ENCODE peak calls at places on chromosomes 6 and 20, in six cellular contexts. M is esophagus muscularis mucosa, L is GM12878, W is stomach, I is GM23338, A is HL-60. G is an unnamed sample.

GRCh38 chr20:20493701-20494100 is 125.8 kb downstream of the INSM1 start:
- DNase-seq in M (no peak), I (no peak), W (no peak), L (no peak), A (no peak), G (no peak)

GRCh38 chr6:44100088-44100550 is 27.1 kb downstream of the MRPL14 start:
- DNase-seq in I (peak), M (no peak), A (no peak), W (peak), L (no peak), G (no peak)

GRCh38 chr6:35543459-35544193 is 30.9 kb upstream of the TULP1 start:
- DNase-seq in A (no peak), I (peak), W (no peak), M (no peak), L (no peak), G (no peak)

GRCh38 chr20:53926428-53927028 is 143.9 kb downstream of the BCAS1 start:
- DNase-seq in L (peak), W (peak), A (peak), I (no peak), M (no peak), G (peak)

GRCh38 chr6:49454787-49455709 is 8.0 kb downstream of the MMUT start:
- DNase-seq in W (no peak), A (no peak), M (no peak), I (no peak), L (no peak), G (no peak)

GRCh38 chr20:61662226-61662945 is 403.3 kb downstream of the TAF4 start:
- DNase-seq in A (no peak), L (no peak), W (no peak), M (no peak), I (peak), G (no peak)

GRCh38 chr6:71965404-71965803 is 79.1 kb downstream of the RIMS1 start:
- DNase-seq in A (no peak), I (peak), M (no peak), L (no peak), W (no peak), G (peak)

GRCh38 chr6:14676977-14677781 is 559.6 kb downstream of the CD83 start:
- DNase-seq in L (no peak), W (no peak), A (no peak), I (peak), M (no peak), G (no peak)

GRCh38 chr20:46970937-46971630 is 76.4 kb downstream of the EYA2 start:
- DNase-seq in L (no peak), A (peak), I (peak), M (no peak), W (no peak), G (no peak)

GRCh38 chr6:106882133-106882532 is 92.4 kb downstream of the CD24 start:
- DNase-seq in A (no peak), I (no peak), L (no peak), M (no peak), W (no peak), G (no peak)

GRCh38 chr20:40339661-40340449 is 349.2 kb downstream of the MAFB start:
- DNase-seq in I (no peak), M (peak), A (peak), L (no peak), W (no peak), G (no peak)

GRCh38 chr20:38134427-38135281 is 30.4 kb downstream of the TGM2 start:
- DNase-seq in L (no peak), W (no peak), M (no peak), I (peak), A (no peak), G (no peak)

GRCh38 chr6:54992789-54993188 is 146.2 kb downstream of the FAM83B start:
- DNase-seq in M (no peak), A (no peak), I (peak), W (no peak), L (no peak), G (no peak)

GRCh38 chr6:951782-952181 is 258.8 kb upstream of the EXOC2 start:
- DNase-seq in W (no peak), L (no peak), A (no peak), M (no peak), I (no peak), G (no peak)

GRCh38 chr6:134288538-134289203 is 29.2 kb downstream of the SGK1 start:
- DNase-seq in W (no peak), I (no peak), M (no peak), L (no peak), A (peak), G (no peak)

GRCh38 chr6:126015869-126016268 is 29.5 kb downstream of the TRMT11 start:
- DNase-seq in W (no peak), M (no peak), A (no peak), I (no peak), L (no peak), G (no peak)

GRCh38 chr6:43455034-43455747 is at the start of gene DLK2:
- DNase-seq in I (peak), M (no peak), W (no peak), L (no peak), A (no peak), G (no peak)

GRCh38 chr20:45911486-45912343 is at the start of gene PLTP:
- DNase-seq in L (no peak), I (peak), W (peak), M (no peak), A (no peak), G (no peak)

GRCh38 chr6:157517601-157518359 is 136.8 kb downstream of the ZDHHC14 start:
- DNase-seq in M (no peak), A (no peak), I (no peak), L (no peak), W (no peak), G (no peak)

GRCh38 chr6:161393839-161394364 is 120.0 kb upstream of the AGPAT4 start:
- DNase-seq in W (no peak), A (peak), M (no peak), L (peak), I (peak), G (peak)

GRCh38 chr20:4156411-4156810 is 141.1 kb upstream of the RNF24 start:
- DNase-seq in L (no peak), I (no peak), M (no peak), A (no peak), W (peak), G (no peak)

GRCh38 chr6:89368107-89368506 is 15.6 kb upstream of the UBE2J1 start:
- DNase-seq in I (peak), L (no peak), M (no peak), W (peak), A (peak), G (no peak)

GRCh38 chr6:72410769-72411168 is 211.1 kb upstream of the KCNQ5 start:
- DNase-seq in W (no peak), A (no peak), I (no peak), L (no peak), M (no peak), G (no peak)

GRCh38 chr6:119343167-119343566 is 6.4 kb downstream of the MAN1A1 start:
- DNase-seq in L (no peak), I (no peak), W (no peak), M (no peak), A (no peak), G (no peak)

GRCh38 chr6:15260099-15260821 is 14.4 kb downstream of the JARID2 start:
- DNase-seq in M (no peak), W (no peak), A (no peak), L (no peak), I (no peak), G (no peak)

GRCh38 chr20:49381558-49382493 is 100.6 kb downstream of the KCNB1 start:
- DNase-seq in A (no peak), L (no peak), I (no peak), W (peak), M (no peak), G (no peak)
- TF ChIP-seq POLR2AphosphoS5 in A (no peak), L (no peak), I (no peak), W (peak), M (peak), G (no peak)

GRCh38 chr20:48711696-48712464 is 115.9 kb downstream of the PREX1 start:
- DNase-seq in W (no peak), L (no peak), A (no peak), I (no peak), M (no peak), G (no peak)
- H3K27ac ChIP-seq in W (no peak), L (peak), A (peak), I (no peak), M (no peak), G (no peak)

DNA sequence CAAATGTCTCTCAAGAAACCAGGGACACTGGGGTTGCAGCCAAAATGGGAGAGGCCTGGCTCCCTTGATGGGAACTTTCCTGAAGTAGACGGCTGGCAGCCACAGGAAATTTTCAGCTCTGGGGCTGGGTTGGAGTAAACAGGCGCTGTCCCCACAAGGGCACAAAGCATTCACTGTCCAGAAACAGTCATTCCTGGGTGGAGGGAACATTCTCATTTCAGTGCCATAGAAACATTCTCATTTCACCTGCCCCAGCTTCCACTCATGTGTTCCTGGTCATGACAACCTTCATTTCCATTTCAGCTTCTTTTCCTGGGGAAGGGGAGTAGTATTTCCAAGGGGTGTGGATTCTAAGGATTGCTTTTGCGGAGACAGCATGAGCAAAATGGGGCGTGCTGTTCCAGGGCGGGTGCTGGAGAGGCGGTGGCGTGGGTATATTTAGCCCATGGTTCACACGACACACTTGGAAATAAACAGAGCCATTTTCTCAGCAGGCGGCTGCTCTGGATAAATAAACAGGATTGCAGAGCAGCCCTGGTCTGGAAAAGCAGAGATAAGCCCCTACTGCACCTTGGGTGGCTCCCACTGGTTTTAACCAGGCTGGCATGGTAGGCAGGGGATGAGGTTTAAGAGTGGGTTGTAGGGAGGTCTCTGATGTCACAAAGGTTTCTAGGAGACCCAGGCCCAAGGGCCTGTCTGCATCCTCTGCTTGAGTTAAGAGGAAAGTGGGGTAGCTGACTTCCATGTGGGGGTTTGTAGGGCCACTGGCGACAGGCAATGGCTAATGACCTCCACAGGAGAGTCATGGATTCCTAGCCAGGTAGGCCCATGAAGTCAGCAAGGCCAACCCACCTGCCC is 32.9 kb downstream of the COX4I2 start:
- DNase-seq in I (no peak), W (peak), A (no peak), L (no peak), M (no peak), G (no peak)
- TF ChIP-seq POLR2AphosphoS5 in I (no peak), W (peak), A (no peak), L (no peak), M (peak), G (no peak)

GRCh38 chr20:6075428-6076219 is 21.8 kb upstream of the LRRN4 start:
- DNase-seq in L (no peak), M (no peak), A (no peak), I (no peak), W (no peak), G (no peak)
- H3K27ac ChIP-seq in L (no peak), M (no peak), A (no peak), I (no peak), W (no peak), G (peak)

GRCh38 chr6:42073287-42073686 is 23.0 kb downstream of the TAF8 start:
- DNase-seq in A (no peak), M (no peak), L (no peak), W (no peak), I (no peak), G (no peak)
- TF ChIP-seq POLR2AphosphoS5 in A (no peak), M (no peak), L (no peak), W (no peak), I (no peak), G (no peak)

DNA sequence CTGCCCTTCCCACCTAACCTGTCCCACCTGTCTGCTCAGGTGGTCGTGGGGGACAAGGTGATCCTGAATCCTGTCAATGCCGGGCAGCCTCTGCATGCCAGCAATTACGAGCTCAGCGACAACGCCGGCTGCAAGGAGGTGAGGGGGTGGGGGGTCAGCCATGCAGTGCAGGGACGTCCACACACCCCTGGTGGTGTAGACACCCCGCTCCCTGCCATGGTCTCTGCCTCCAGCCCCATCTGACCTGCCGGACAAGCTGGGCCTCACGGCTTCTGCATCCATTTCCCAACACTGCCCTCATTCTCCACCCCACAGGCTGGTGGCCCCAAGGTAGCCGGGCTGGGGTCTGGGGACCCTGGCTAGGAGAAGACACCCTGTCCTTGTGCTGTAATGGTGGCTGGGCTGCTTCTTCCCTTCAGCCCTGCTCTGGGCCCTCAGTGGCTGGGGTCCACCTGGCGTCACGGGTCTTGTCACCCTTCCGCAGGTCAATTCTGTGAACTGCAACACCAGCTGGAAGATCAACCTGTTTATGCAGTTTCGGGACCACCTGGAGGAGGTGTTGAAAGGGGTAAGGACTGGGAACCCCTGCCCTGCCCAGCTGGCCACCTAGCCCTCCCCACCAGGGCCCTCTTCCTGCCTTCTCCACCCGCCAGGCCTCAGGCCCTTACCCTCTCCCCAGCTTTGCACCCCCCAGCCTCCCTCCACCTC is 38.0 kb downstream of the ITPR3 start:
- DNase-seq in A (no peak), M (no peak), L (no peak), W (no peak), I (no peak), G (no peak)
- H3K27ac ChIP-seq in A (no peak), M (no peak), L (no peak), W (no peak), I (no peak), G (no peak)

DNA sequence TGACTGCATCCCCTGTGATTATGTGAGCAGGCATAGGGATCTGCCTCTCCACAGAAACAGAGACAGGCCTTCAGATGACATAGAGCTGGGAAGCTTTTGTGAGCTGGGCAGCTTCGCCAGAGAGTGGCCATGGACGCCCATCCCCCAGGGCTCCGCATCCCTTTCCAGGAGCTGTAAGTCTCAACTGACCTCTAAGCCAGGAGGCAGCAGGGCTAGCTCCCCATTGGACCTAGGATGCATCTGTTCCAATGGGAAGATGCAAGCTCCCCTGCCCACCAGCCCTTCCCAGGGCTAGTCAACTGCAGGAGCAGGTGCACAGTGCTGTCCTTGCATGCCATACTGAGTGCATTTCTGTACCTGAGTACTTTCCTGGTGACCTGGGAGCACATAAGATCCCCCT is 663.6 kb downstream of the RNF144B start:
- DNase-seq in W (no peak), L (no peak), M (no peak), A (no peak), I (no peak), G (no peak)
- TF ChIP-seq POLR2AphosphoS5 in W (no peak), L (no peak), M (no peak), A (no peak), I (no peak), G (no peak)

DNA sequence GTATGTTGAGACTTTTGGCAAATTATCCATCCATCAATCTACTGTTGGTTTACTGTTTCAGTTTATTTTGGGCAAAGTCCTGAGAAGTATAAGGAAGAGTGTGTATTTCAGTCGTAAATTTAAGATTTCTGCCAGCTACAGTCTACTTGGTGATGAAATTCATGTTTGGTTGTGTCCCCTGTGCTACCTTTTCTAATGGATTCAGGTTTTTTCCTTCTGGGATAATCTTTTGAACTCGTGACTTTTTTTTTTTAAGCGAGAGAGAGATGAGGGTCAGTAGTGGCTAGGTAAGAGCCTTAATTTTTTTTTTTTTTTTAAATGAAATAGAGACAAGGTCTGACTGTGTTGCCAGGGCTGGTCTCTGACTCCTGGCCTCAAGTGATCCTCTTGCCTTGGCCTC is 772 bp upstream of the TMEM217 start:
- DNase-seq in L (no peak), A (no peak), M (no peak), I (no peak), W (no peak), G (no peak)
- H3K27ac ChIP-seq in L (peak), A (peak), M (peak), I (peak), W (peak), G (no peak)

G was measured in SK-N-MC.